ENCODE peak calls at places on chromosomes 6 and 20, in nine cellular contexts. M, V, Y, U, O, F, L, A and C are unnamed samples.

GRCh38 chr6:17740559-17741220 is 34.0 kb upstream of the NUP153 start:
- DNase-seq in O (no peak), Y (no peak), V (no peak), U (no peak), L (no peak), A (no peak), M (no peak), F (no peak), C (no peak)

GRCh38 chr20:20214757-20215275 is 153.1 kb upstream of the INSM1 start:
- DNase-seq in V (no peak), F (no peak), Y (no peak), A (no peak), M (no peak), O (no peak), U (no peak), L (no peak), C (no peak)

GRCh38 chr20:8260837-8261241 is 128.8 kb downstream of the PLCB1 start:
- DNase-seq in L (peak; percentile 59), M (no peak), U (no peak), F (no peak), A (peak; percentile 16), Y (no peak), O (no peak), V (no peak), C (no peak)

GRCh38 chr6:133595076-133595868 is 293.6 kb upstream of the TCF21 start:
- DNase-seq in F (no peak), O (no peak), V (peak; percentile 16), A (peak; percentile 73), Y (peak; percentile 27), U (no peak), L (no peak), M (peak; percentile 45), C (no peak)

GRCh38 chr6:134021396-134022122 is 30.9 kb downstream of the SLC2A12 start:
- DNase-seq in U (no peak), M (no peak), A (no peak), Y (no peak), V (no peak), O (no peak), L (no peak), F (no peak), C (no peak)

GRCh38 chr6:151060096-151060741 is 179.5 kb upstream of the AKAP12 start:
- DNase-seq in M (peak; percentile 71), V (peak; percentile 94), L (no peak), F (no peak), A (peak; percentile 78), Y (peak; percentile 96), U (no peak), O (peak; percentile 82), C (peak; percentile 80)

GRCh38 chr6:167116109-167116837 is 6.6 kb upstream of the CCR6 start:
- DNase-seq in L (no peak), V (no peak), A (peak; percentile 38), F (no peak), O (no peak), Y (no peak), M (no peak), U (no peak), C (no peak)

GRCh38 chr20:25254986-25255680 is 7.2 kb downstream of the PYGB start:
- DNase-seq in L (peak; percentile 76), A (no peak), O (no peak), V (no peak), Y (no peak), U (no peak), F (peak; percentile 80), M (no peak), C (no peak)

GRCh38 chr6:26243132-26243531 is 121.9 kb upstream of the BTN3A2 start:
- DNase-seq in F (no peak), M (no peak), O (no peak), L (no peak), A (no peak), U (no peak), V (no peak), Y (no peak), C (no peak)

GRCh38 chr20:53698321-53698978 is 104.8 kb upstream of the ZNF217 start:
- DNase-seq in U (no peak), V (no peak), A (no peak), M (no peak), Y (no peak), F (no peak), L (no peak), O (no peak), C (no peak)

GRCh38 chr20:9218412-9219001 is 149.6 kb downstream of the PLCB4 start:
- DNase-seq in A (no peak), M (no peak), L (no peak), V (no peak), U (no peak), F (no peak), O (no peak), Y (peak; percentile 69), C (peak; percentile 29)

GRCh38 chr20:53157443-53158408 is 185.6 kb downstream of the TSHZ2 start:
- DNase-seq in V (no peak), Y (peak; percentile 53), L (no peak), O (no peak), A (peak; percentile 43), F (no peak), U (peak; percentile 85), M (peak; percentile 1), C (no peak)

GRCh38 chr6:70164556-70164955 is 138.3 kb downstream of the COL9A1 start:
- DNase-seq in V (no peak), U (no peak), M (no peak), F (no peak), Y (no peak), A (no peak), O (no peak), L (no peak), C (no peak)

DNA sequence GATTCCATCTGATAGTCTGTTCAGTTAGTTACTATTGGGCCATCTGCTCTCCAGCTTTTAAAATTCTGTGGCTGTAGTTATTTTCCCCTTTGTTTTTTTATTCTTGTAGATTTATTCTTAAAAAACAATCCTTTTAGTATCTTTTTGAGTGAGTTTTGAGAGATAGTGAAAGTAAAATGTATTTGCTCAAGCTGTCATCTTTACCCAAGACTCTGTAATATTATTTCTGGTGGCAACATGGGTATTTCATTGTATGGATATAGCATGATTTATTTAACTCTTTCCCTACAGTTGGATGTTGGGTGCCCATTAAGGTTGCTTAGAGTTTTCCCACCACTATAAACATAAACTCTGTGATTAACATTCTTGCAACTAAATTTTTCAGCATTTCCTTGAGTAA is 24.6 kb downstream of the STK4 start:
- DNase-seq in U (no peak), Y (no peak), O (no peak), L (no peak), V (no peak), F (no peak), M (no peak), A (no peak), C (no peak)
- H3K4me3 ChIP-seq in U (peak overlapping the region; percentile 48), Y (no peak overlapping the region), O (peak overlapping the region; percentile 1), L (no peak overlapping the region), V (peak overlapping the region; percentile 16), F (no peak overlapping the region), M (no peak overlapping the region), A (peak overlapping the region; percentile 45), C (no peak overlapping the region)

GRCh38 chr20:51014797-51015722 is 7.8 kb downstream of the KCNG1 start:
- DNase-seq in O (peak; percentile 55), Y (peak; percentile 73), U (peak; percentile 12), L (peak; percentile 60), A (peak; percentile 67), M (no peak), F (no peak), V (no peak), C (no peak)
- TF ChIP-seq CTCF in O (peak; percentile 90), Y (peak; percentile 91), U (peak; percentile 60), L (peak; percentile 67), A (peak; percentile 84), M (peak; percentile 88), F (no peak), V (peak; percentile 88), C (peak; percentile 88)

DNA sequence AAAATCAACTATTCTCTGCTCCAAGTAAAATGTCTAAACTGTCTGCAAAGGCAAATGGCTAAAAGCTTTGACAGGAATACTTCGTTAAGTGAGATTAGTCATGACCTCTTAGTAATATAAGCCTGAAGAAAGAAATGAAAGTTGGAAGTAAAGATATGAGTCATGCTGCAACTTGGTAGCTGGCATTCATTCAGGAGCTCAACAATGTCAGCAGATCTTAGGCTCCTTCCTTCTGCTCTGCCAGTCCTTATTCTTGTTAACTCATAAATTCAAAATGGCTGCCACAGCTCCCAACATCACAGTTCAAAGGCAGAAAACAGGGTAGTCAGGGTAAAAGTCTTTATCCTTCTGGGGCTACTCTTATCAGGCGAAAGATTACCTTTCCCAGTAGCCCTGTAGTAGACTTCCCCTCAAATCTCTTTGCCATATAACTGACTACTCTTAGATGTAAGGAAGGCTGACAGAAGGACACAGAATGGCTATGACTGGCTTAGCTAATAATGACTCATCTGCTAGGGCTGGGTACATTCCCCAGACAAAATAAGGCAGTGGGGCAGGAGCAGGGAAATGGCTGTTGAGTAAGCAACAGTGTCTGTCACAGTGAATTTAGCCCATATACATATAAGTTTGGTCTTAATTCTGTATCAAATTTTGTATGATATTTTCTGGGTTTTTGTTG is 24.4 kb upstream of the C6orf62 start:
- DNase-seq in Y (peak; percentile 98), O (peak; percentile 97), V (peak; percentile 88), L (no peak), M (peak; percentile 90), U (peak; percentile 81), F (no peak), A (peak; percentile 98), C (peak; percentile 90)
- H3K4me3 ChIP-seq in Y (peak overlapping the region; percentile 19), O (peak overlapping the region; percentile 14), V (no peak overlapping the region), L (no peak overlapping the region), M (no peak overlapping the region), U (no peak overlapping the region), F (no peak overlapping the region), A (peak overlapping the region; percentile 16), C (peak overlapping the region; percentile 40)

GRCh38 chr6:37822851-37823682 is 3.5 kb downstream of the ZFAND3 start:
- DNase-seq in V (no peak), Y (no peak), M (no peak), A (peak; percentile 57), U (no peak), F (no peak), O (no peak), L (no peak), C (no peak)
- TF ChIP-seq CTCF in V (no peak), Y (no peak), M (no peak), A (no peak), U (no peak), F (no peak), O (no peak), L (no peak), C (no peak)

DNA sequence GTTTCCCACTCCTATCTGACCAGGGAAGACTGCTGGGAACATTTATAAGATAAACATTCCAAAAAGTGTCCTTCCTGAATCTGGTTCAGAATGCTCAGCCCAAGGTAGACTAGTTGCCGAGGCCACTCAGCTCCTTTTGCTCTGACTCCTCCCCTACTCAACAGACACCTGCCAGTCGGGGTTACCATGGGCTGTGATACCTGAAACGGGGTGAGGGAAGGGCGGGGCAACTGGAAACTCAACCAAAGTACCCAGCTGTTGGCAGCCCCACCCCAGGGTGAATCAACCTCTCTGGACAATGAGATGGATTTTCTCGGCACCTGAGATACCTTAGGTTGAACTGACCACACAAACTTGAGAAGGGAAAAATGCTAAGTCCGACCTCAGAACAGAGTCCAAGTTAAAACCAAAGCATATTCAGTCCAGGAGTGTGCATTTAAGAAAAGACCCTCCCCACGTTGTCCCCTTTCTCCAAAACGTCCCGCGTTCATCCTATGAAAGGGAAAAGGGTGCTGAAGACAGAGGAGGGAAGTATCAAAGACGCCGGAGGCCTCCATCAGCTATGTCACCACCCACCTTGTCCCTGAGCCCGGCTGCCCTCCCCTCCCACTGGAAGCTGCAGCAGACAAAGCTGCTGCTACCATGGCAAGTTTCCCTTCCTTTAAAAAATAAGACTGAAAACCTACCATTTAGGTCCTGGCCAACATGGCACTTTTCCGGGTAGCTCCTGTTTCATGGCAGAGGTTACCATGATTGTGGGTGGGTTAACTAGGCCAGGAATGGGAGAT is 100.1 kb downstream of the SLC23A2 start:
- DNase-seq in Y (no peak), F (no peak), V (no peak), M (no peak), U (no peak), L (no peak), O (no peak), A (no peak), C (no peak)
- H3K4me3 ChIP-seq in Y (no peak overlapping the region), F (no peak overlapping the region), V (no peak overlapping the region), M (no peak overlapping the region), U (no peak overlapping the region), L (no peak overlapping the region), O (no peak overlapping the region), A (no peak overlapping the region), C (no peak overlapping the region)